ENCODE peak calls at places on chromosomes 7 and 10, in four cellular contexts. V, Q, C and E are unnamed samples.

GRCh38 chr10:18423058-18423637 is 228.2 kb downstream of the NSUN6 start:
- DNase-seq in V (no peak), Q (no peak), C (no peak), E (no peak)

GRCh38 chr7:134834689-134835462 is 55.4 kb downstream of the CALD1 start:
- DNase-seq in V (no peak), Q (peak), C (no peak), E (no peak)

GRCh38 chr7:24378871-24379608 is 95.0 kb downstream of the NPY start:
- DNase-seq in V (no peak), Q (no peak), C (no peak), E (no peak)

GRCh38 chr10:101489355-101489754 is 98.7 kb downstream of the POLL start:
- DNase-seq in V (no peak), Q (no peak), C (no peak), E (no peak)

GRCh38 chr10:63264852-63265617 is 131.9 kb downstream of the NRBF2 start:
- DNase-seq in V (no peak), Q (no peak), C (peak), E (peak)

GRCh38 chr10:101453791-101454718 is 100.1 kb downstream of the BTRC start:
- DNase-seq in V (no peak), Q (no peak), C (no peak), E (peak)

GRCh38 chr7:107993879-107994278 is 9.1 kb downstream of the LAMB1 start:
- DNase-seq in V (no peak), Q (peak), C (no peak), E (no peak)

GRCh38 chr10:83222300-83222699 is 917.0 kb upstream of the GHITM start:
- DNase-seq in V (no peak), Q (no peak), C (no peak), E (no peak)

GRCh38 chr10:76946268-76946667 is 691.3 kb downstream of the KCNMA1 start:
- DNase-seq in V (no peak), Q (no peak), C (no peak), E (no peak)

GRCh38 chr10:103476046-103476768 is 2.8 kb downstream of the CALHM3 start:
- DNase-seq in V (no peak), Q (no peak), C (no peak), E (peak)

GRCh38 chr10:124661661-124662180 is 82.5 kb downstream of the FAM53B start:
- DNase-seq in V (no peak), Q (no peak), C (no peak), E (no peak)

GRCh38 chr10:101218423-101219136 is 10.7 kb downstream of the LBX1 start:
- DNase-seq in V (no peak), Q (peak), C (peak), E (no peak)

GRCh38 chr7:19284596-19285300 is 139.5 kb upstream of the FERD3L start:
- DNase-seq in V (no peak), Q (no peak), C (no peak), E (no peak)

GRCh38 chr7:123867220-123867619 is 22.3 kb downstream of the HYAL4 start:
- DNase-seq in V (no peak), Q (no peak), C (no peak), E (no peak)

GRCh38 chr10:61163403-61163802 is 219.4 kb upstream of the RHOBTB1 start:
- DNase-seq in V (no peak), Q (no peak), C (no peak), E (no peak)

GRCh38 chr10:61176428-61176827 is 232.4 kb upstream of the RHOBTB1 start:
- DNase-seq in V (no peak), Q (no peak), C (no peak), E (no peak)

GRCh38 chr10:71756441-71757191 is 16.7 kb downstream of the VSIR start:
- DNase-seq in V (no peak), Q (no peak), C (no peak), E (no peak)

GRCh38 chr10:78925800-78926319 is 142.9 kb upstream of the ZMIZ1 start:
- DNase-seq in V (no peak), Q (no peak), C (no peak), E (no peak)

GRCh38 chr7:54995631-54996340 is 23.0 kb upstream of the EGFR start:
- DNase-seq in V (no peak), Q (no peak), C (no peak), E (peak)

GRCh38 chr10:92829042-92829785 is 19.1 kb upstream of the EXOC6 start:
- DNase-seq in V (no peak), Q (no peak), C (no peak), E (no peak)

GRCh38 chr10:7520496-7521485 is 110.0 kb upstream of the SFMBT2 start:
- DNase-seq in V (no peak), Q (no peak), C (no peak), E (no peak)

GRCh38 chr10:78341953-78342614 is 308.4 kb downstream of the RPS24 start:
- DNase-seq in V (no peak), Q (no peak), C (no peak), E (no peak)

GRCh38 chr7:1669954-1670893 is at the start of gene ELFN1:
- DNase-seq in V (no peak), Q (no peak), C (no peak), E (no peak)

GRCh38 chr10:116798859-116799258 is 50.4 kb upstream of the ENO4 start:
- DNase-seq in V (no peak), Q (no peak), C (no peak), E (no peak)

GRCh38 chr10:132369636-132370185 is 27.3 kb upstream of the PWWP2B start:
- DNase-seq in V (no peak), Q (no peak), C (no peak), E (no peak)
- TF ChIP-seq CTCF in V (no peak), Q (no peak), C (no peak), E (no peak)

DNA sequence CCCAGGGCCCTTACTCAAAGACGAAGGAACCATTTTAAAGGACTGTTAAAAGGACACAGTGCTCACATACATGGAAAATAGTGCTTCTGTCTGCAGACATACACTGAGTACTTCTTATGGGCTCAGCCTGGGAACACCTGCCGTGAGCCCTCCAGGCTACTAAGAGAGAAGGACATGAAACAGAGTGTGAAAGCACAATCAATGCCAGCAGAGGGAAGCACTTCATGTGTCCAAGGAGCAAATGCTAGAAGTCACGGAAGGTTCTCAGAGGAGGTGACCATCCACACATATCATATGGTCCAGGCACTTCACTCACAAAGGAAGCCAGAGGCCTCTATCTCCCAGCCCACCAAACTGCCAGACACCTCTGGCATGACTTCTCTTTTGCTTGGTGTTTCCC is 15.5 kb downstream of the ELMO1 start:
- DNase-seq in V (no peak), Q (no peak), C (no peak), E (no peak)
- TF ChIP-seq CTCF in V (no peak), Q (peak), C (no peak), E (no peak)

GRCh38 chr7:74709880-74710671 is 52.6 kb downstream of the GTF2I start:
- DNase-seq in V (no peak), Q (no peak), C (no peak), E (no peak)
- TF ChIP-seq CTCF in V (peak), Q (no peak), C (peak), E (no peak)

DNA sequence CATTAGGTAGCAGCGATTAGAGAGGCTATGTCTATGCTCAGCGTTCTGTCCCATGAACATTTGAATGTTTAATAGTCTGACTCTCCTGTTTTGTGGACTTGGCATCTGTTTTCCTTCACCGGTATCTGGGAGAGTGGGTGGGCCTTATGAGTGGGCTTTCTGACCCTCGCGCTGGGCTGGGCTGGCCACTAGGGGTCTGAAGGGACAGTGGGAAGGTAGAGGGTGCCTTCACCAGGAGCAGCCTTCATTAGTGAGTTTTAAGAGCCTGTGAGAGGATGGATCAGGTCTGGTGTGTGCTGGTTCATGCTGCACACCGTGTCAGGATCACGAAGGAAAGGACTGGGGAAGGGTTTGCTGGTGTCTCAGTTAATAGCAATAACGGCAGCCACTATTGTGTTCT is 33.4 kb downstream of the DCLRE1A start:
- DNase-seq in V (no peak), Q (no peak), C (no peak), E (no peak)
- TF ChIP-seq CTCF in V (no peak), Q (no peak), C (no peak), E (no peak)